ENCODE peak calls at places on chromosomes 13 and 19, in ten cellular contexts. T is neural crest cell; V is endothelial cell; L is HCT116; N is fibroblast of lung; O is body of pancreas; F is CD4-positive, alpha-beta T cell; S is stomach; J is RWPE1; G is GM10248. Y is an unnamed sample.
A peak's percentile ranks its signal among the peaks of the same experiment; 100 is the strongest.

GRCh38 chr13:24670927-24671326 is 9.3 kb upstream of the ATP12A start:
- DNase-seq in G (no peak), J (peak; percentile 18), L (peak; percentile 75), F (no peak), S (no peak), V (peak; percentile 47), O (no peak), T (no peak), N (no peak), Y (no peak)

GRCh38 chr13:100825551-100825950 is 151.0 kb upstream of the TMTC4 start:
- DNase-seq in N (no peak), V (no peak), L (no peak), O (no peak), F (no peak), S (no peak), J (no peak), T (no peak), G (no peak), Y (no peak)

GRCh38 chr13:73741111-73741510 is 393.1 kb downstream of the KLF12 start:
- DNase-seq in J (no peak), G (no peak), F (no peak), N (no peak), T (no peak), V (no peak), O (no peak), L (no peak), S (no peak), Y (no peak)

GRCh38 chr13:23867027-23867491 is 22.1 kb downstream of the MIPEP start:
- DNase-seq in V (no peak), O (no peak), S (no peak), J (no peak), L (no peak), N (peak; percentile 59), T (no peak), G (no peak), F (no peak), Y (no peak)

GRCh38 chr19:18173572-18174294 is at the start of gene IFI30:
- DNase-seq in S (peak; percentile 96), N (no peak), G (peak; percentile 89), L (no peak), V (no peak), F (peak; percentile 68), J (peak; percentile 80), O (peak; percentile 94), T (no peak), Y (no peak)

GRCh38 chr19:31319465-31319864 is 29.8 kb downstream of the TSHZ3 start:
- DNase-seq in O (no peak), N (no peak), V (no peak), S (no peak), J (no peak), T (no peak), L (no peak), G (no peak), F (no peak), Y (no peak)

GRCh38 chr13:36006347-36006746 is 124.8 kb downstream of the DCLK1 start:
- DNase-seq in J (no peak), V (no peak), T (no peak), O (no peak), S (no peak), F (no peak), N (peak; percentile 76), L (no peak), G (no peak), Y (no peak)

GRCh38 chr19:8355631-8356402 is 8.1 kb upstream of the ANGPTL4 start:
- DNase-seq in F (no peak), S (no peak), V (no peak), J (peak; percentile 69), G (no peak), T (no peak), L (peak; percentile 70), O (peak; percentile 74), N (peak; percentile 98), Y (peak; percentile 75)

GRCh38 chr13:29993716-29994488 is 143.5 kb upstream of the UBL3 start:
- DNase-seq in J (no peak), N (peak; percentile 39), O (no peak), F (no peak), V (no peak), G (no peak), T (no peak), L (no peak), S (no peak), Y (peak; percentile 38)

GRCh38 chr13:29994911-29995601 is 144.6 kb upstream of the UBL3 start:
- DNase-seq in V (no peak), L (no peak), O (no peak), N (no peak), G (no peak), T (no peak), F (no peak), S (no peak), J (no peak), Y (no peak)

GRCh38 chr13:29987340-29987739 is 136.9 kb upstream of the UBL3 start:
- DNase-seq in N (no peak), S (no peak), F (no peak), L (no peak), O (no peak), T (no peak), V (no peak), G (no peak), J (no peak), Y (no peak)

GRCh38 chr13:29993196-29993595 is 142.8 kb upstream of the UBL3 start:
- DNase-seq in V (no peak), N (no peak), G (no peak), F (no peak), O (no peak), T (no peak), J (no peak), S (no peak), L (no peak), Y (no peak)

DNA sequence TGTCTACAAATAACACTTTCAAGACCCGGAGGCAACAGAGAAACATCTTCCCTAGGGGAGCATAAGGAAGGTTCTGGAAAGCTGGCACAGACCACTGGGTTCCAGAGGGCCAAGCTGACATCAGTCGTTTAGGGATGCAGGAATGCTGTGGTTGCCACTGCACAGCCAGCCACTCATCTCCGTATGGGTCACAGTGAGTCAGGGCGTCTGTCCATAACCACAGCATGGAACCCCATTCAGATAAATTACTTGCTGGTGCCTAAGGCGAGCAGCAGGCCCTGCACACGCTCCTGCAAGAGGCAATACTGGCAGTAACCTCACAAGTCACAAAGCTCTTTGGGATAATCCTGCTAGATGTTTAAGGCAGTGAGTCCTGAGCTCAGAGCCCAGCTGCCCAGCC is 140.9 kb upstream of the UBL3 start:
- DNase-seq in V (no peak), J (peak; percentile 20), T (no peak), O (no peak), N (peak; percentile 64), L (no peak), G (no peak), F (no peak), S (no peak), Y (peak; percentile 82)
- TF ChIP-seq CTCF in V (no peak), J (no peak), T (no peak), O (no peak), N (no peak), L (no peak), G (no peak), F (no peak), S (no peak), Y (no peak)

GRCh38 chr19:9947441-9947840 is 11.1 kb upstream of the OLFM2 start:
- DNase-seq in N (no peak), T (no peak), O (no peak), V (no peak), S (no peak), J (no peak), G (no peak), F (no peak), L (no peak), Y (no peak)

GRCh38 chr19:9941646-9942045 is 5.3 kb upstream of the OLFM2 start:
- DNase-seq in T (no peak), V (no peak), N (no peak), J (no peak), L (no peak), S (no peak), O (no peak), G (no peak), F (no peak), Y (no peak)

GRCh38 chr19:9943744-9944143 is 7.4 kb upstream of the OLFM2 start:
- DNase-seq in G (no peak), T (no peak), N (no peak), L (no peak), V (no peak), S (no peak), O (no peak), F (no peak), J (no peak), Y (no peak)

GRCh38 chr19:9941236-9941635 is 4.9 kb upstream of the OLFM2 start:
- DNase-seq in V (no peak), J (no peak), S (no peak), T (no peak), G (no peak), L (no peak), N (no peak), F (no peak), O (no peak), Y (no peak)

DNA sequence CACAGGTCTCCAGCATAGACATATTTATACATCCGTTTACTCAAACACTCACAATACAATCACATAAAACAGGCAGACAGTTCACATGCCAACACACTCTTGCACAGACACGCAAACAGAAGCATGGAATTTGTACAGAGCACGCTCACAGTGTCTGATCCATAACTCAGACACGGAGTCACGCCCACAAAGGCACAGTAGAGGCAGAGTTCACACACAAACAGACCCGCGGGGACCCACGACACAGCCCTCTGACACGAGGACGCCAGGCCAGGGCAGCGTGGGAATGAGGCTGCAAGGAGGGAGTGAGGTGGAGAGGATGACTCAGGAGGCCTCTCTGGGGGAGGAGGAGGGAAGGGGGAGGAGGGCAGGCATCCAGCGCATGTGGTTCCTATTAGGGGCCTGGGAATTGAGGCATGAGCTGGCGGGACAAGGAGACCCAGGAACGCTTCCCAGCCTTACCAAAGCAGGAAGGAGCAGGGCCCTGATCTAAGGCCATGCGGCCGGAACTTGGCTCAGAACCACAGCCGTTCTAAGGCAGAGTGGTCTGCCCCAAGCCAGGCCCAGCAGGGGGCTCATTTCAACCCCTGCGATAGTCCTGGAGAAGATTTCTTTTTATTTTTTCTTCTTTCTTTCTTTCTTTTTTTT is 9.1 kb upstream of the OLFM2 start:
- DNase-seq in S (peak; percentile 41), N (peak; percentile 99), O (peak; percentile 66), V (no peak), F (no peak), L (no peak), J (peak; percentile 26), T (no peak), G (no peak), Y (peak; percentile 98)
- TF ChIP-seq CTCF in S (no peak), N (peak; percentile 20), O (no peak), V (no peak), F (no peak), L (no peak), J (no peak), T (no peak), G (no peak), Y (peak; percentile 25)

DNA sequence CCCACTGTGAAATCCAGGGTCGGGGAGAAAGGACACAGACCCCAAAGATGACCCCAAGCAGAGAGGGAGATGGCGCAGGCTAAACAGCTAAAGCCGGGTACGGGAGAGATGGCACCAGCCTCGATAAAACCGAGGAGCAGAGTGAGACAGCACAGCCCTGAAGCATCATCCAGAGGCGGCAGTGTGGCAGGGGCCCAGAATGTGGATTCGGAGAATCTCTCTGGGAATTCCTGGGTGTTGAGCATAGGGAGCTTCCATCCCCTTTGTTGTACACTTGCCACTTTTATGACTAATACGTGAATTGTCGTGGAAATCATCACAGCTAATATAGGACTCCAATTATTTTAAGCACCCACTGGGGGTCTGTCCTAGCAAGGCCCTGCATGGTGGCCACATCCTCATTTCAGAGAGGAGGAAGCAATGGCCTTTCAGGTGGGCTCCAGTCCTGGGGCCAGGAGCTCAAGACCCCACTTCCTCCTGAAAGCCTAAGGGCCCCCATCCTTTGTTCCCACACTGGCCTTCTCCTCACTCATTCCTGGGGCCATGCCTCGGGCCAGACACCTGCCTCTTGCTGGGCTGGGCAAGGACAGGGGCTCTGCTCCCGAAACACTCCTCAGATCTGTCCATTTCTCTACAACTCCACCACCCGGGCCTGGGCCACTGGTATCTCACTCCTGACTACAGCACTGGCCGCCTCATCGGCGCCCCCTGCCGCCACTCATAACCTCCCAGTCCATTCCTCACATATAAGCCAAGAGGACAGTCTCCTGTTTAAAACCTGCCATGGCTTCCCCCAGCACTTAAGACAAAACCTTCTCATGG is 29.3 kb upstream of the ATP1A3 start:
- DNase-seq in S (no peak), F (no peak), G (peak; percentile 50), V (peak; percentile 55), L (peak; percentile 28), J (no peak), O (no peak), T (peak; percentile 24), N (peak; percentile 9), Y (no peak)
- TF ChIP-seq CTCF in S (no peak), F (no peak), G (peak; percentile 54), V (peak; percentile 51), L (peak; percentile 77), J (no peak), O (no peak), T (peak; percentile 47), N (peak; percentile 51), Y (peak; percentile 40)

GRCh38 chr19:54464044-54464623 is 556 bp upstream of the LENG9 start:
- DNase-seq in O (peak; percentile 98), V (peak; percentile 62), J (peak; percentile 93), G (peak; percentile 85), L (peak; percentile 97), S (peak; percentile 99), F (peak; percentile 70), T (peak; percentile 60), N (peak; percentile 80), Y (no peak)

GRCh38 chr19:54462072-54462712 is 1.4 kb downstream of the LENG9 start:
- DNase-seq in L (no peak), G (no peak), J (no peak), N (no peak), O (peak; percentile 72), T (no peak), F (no peak), S (peak; percentile 50), V (no peak), Y (no peak)

GRCh38 chr19:54463531-54464043 is at the start of gene LENG9:
- DNase-seq in F (peak; percentile 87), S (peak; percentile 100), N (peak; percentile 99), O (peak; percentile 100), G (peak; percentile 92), V (peak; percentile 88), T (peak; percentile 89), J (peak; percentile 93), L (peak; percentile 99), Y (peak; percentile 91)

GRCh38 chr19:54461201-54462071 is 2.1 kb downstream of the LENG9 start:
- DNase-seq in S (no peak), L (no peak), T (no peak), J (no peak), G (no peak), F (no peak), O (no peak), V (no peak), N (peak; percentile 90), Y (no peak)

DNA sequence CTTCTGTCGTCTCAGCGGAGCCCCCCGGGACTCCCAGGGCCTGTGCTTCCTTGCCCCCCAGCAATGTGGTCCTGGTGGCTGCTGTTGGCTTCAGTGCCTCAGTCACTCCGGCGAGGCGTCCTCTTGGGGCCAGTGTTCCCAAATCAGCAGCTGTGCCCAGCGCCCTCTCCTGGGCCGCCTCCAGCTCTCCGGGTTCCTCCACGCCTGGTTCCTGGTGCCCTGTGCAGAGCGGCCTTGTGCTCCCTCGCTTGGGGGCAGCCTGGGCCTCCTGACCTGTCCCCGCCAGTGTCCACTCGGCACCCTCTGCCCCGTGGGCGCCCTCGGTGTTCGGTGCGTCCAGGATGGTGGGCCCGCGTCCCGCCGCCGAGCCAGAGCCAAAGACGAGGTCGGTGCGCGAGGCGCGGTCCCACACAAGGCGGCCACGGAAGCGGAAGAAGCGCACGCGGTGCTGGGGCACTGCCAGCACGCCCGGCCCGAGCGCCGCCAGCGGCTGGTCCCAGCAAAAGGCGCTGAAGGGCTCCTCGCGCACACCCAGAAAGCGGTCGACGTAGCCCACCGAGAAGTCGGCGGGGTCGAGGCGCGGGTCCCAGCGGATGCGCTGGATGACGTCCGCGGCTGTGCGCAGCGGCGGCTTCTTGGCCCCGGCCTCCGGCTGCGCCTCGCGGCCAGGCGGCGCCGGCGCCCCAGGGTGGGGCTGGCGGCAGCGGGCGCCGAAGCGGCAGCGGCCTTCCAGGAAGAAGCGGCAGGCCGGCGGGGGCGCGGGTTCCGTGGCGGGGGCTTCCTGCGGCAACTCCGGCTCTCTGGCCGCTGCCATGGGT is 656 bp downstream of the LENG9 start:
- DNase-seq in J (no peak), T (peak; percentile 36), N (peak; percentile 70), F (peak; percentile 70), L (no peak), V (peak; percentile 61), S (peak; percentile 81), G (peak; percentile 47), O (peak; percentile 83), Y (no peak)
- TF ChIP-seq CTCF in J (peak; percentile 56), T (peak; percentile 27), N (peak; percentile 26), F (no peak), L (peak; percentile 39), V (no peak), S (no peak), G (peak; percentile 47), O (peak; percentile 33), Y (peak; percentile 40)

Y was measured in AG04449.